ENCODE peak calls at places on chromosomes 3 and 15, in four cellular contexts. E is IMR-90, V is K562, Q is endothelial cell of umbilical vein. R is an unnamed sample.
A peak's percentile ranks its signal among the peaks of the same experiment; 100 is the strongest.

GRCh38 chr3:99645277-99646106 is 7.1 kb downstream of the COL8A1 start:
- DNase-seq in V (peak; percentile 18), Q (peak; percentile 76), E (peak; percentile 81), R (no peak)

GRCh38 chr15:68812069-68812468 is 8.6 kb downstream of the ANP32A start:
- DNase-seq in Q (no peak), V (no peak), E (no peak), R (no peak)

GRCh38 chr15:63973212-63974009 is 72.9 kb downstream of the DAPK2 start:
- DNase-seq in E (peak; percentile 67), V (no peak), Q (no peak), R (no peak)

GRCh38 chr15:98801234-98801561 is 152.9 kb downstream of the IGF1R start:
- DNase-seq in V (no peak), Q (peak; percentile 49), E (no peak), R (no peak)

GRCh38 chr3:43736558-43736995 is 45.8 kb downstream of the ABHD5 start:
- DNase-seq in E (peak; percentile 92), V (no peak), Q (no peak), R (no peak)

GRCh38 chr3:98699132-98699531 is 64.0 kb upstream of the ST3GAL6 start:
- DNase-seq in V (no peak), E (peak; percentile 48), Q (no peak), R (peak; percentile 40)

GRCh38 chr3:55408193-55408826 is 78.8 kb downstream of the WNT5A start:
- DNase-seq in V (no peak), Q (no peak), E (peak; percentile 15), R (no peak)

GRCh38 chr15:70726753-70727152 is 36.6 kb downstream of the UACA start:
- DNase-seq in E (peak; percentile 54), Q (no peak), V (no peak), R (no peak)

GRCh38 chr3:106120334-106120733 is 251.5 kb upstream of the CBLB start:
- DNase-seq in V (no peak), Q (peak; percentile 9), E (peak; percentile 70), R (no peak)

GRCh38 chr15:84955089-84955848 is 26.4 kb upstream of the PDE8A start:
- DNase-seq in E (peak; percentile 78), V (peak; percentile 73), Q (peak; percentile 84), R (no peak)

GRCh38 chr15:28133281-28133680 is 34.2 kb upstream of the OCA2 start:
- DNase-seq in V (no peak), Q (no peak), E (peak; percentile 36), R (no peak)

GRCh38 chr3:69671082-69671952 is 67.9 kb upstream of the MITF start:
- DNase-seq in Q (peak; percentile 62), V (peak; percentile 41), E (peak; percentile 42), R (no peak)

GRCh38 chr3:112199622-112200316 is 66.7 kb upstream of the GCSAM start:
- DNase-seq in Q (no peak), V (no peak), E (peak; percentile 6), R (peak; percentile 4)

GRCh38 chr3:10511809-10512494 is 6.6 kb upstream of the ATP2B2 start:
- DNase-seq in Q (no peak), E (peak; percentile 67), V (no peak), R (no peak)

GRCh38 chr15:74906193-74906449 is 530 bp downstream of the FAM219B start:
- DNase-seq in Q (peak; percentile 54), V (no peak), E (no peak), R (no peak)

GRCh38 chr15:56533741-56534416 is 68.9 kb upstream of the MNS1 start:
- DNase-seq in V (no peak), E (no peak), Q (no peak), R (no peak)

GRCh38 chr15:29696950-29697738 is 125.1 kb downstream of the TJP1 start:
- DNase-seq in Q (no peak), V (no peak), E (no peak), R (no peak)

GRCh38 chr3:160400631-160401150 is 1.2 kb downstream of the SMC4 start:
- DNase-seq in V (peak; percentile 23), E (no peak), Q (no peak), R (no peak)

GRCh38 chr3:63967675-63968611 is 55.4 kb downstream of the PSMD6 start:
- DNase-seq in Q (peak; percentile 49), V (peak; percentile 13), E (peak; percentile 70), R (no peak)

GRCh38 chr3:36164400-36164799 is 215.9 kb upstream of the STAC start:
- DNase-seq in E (no peak), Q (no peak), V (no peak), R (peak; percentile 9)

GRCh38 chr15:82737975-82738374 is 28.3 kb upstream of the AP3B2 start:
- DNase-seq in Q (no peak), V (peak; percentile 26), E (peak; percentile 15), R (no peak)

GRCh38 chr15:68550004-68550403 is 28.8 kb upstream of the CORO2B start:
- DNase-seq in V (no peak), Q (no peak), E (no peak), R (no peak)

GRCh38 chr3:108091498-108092259 is 848 bp upstream of the CD47 start:
- DNase-seq in E (no peak), V (peak; percentile 9), Q (no peak), R (no peak)

GRCh38 chr3:175356899-175357324 is 497.8 kb downstream of the NAALADL2 start:
- DNase-seq in Q (peak; percentile 18), E (peak; percentile 68), V (no peak), R (no peak)

GRCh38 chr15:101001796-101002195 is 82.6 kb downstream of the LRRK1 start:
- DNase-seq in E (no peak), Q (no peak), V (no peak), R (no peak)

GRCh38 chr3:179750720-179751328 is 98.0 kb downstream of the USP13 start:
- DNase-seq in E (peak; percentile 28), Q (peak; percentile 43), V (peak; percentile 16), R (no peak)

GRCh38 chr3:190586631-190587000 is 72.7 kb downstream of the IL1RAP start:
- DNase-seq in Q (peak; percentile 27), E (peak; percentile 62), V (no peak), R (peak; percentile 76)

GRCh38 chr15:39474657-39475056 is 106.2 kb upstream of the THBS1 start:
- DNase-seq in E (no peak), Q (peak; percentile 78), V (no peak), R (no peak)

GRCh38 chr3:28836199-28836598 is 444.7 kb upstream of the RBMS3 start:
- DNase-seq in E (no peak), Q (no peak), V (no peak), R (no peak)

GRCh38 chr3:52021869-52022268 is 26.2 kb upstream of the RPL29 start:
- DNase-seq in V (no peak), Q (no peak), E (no peak), R (no peak)

GRCh38 chr3:186506191-186506739 is 37.9 kb downstream of the CRYGS start:
- DNase-seq in Q (no peak), E (no peak), V (no peak), R (no peak)

GRCh38 chr3:55416381-55416821 is 70.7 kb downstream of the WNT5A start:
- DNase-seq in Q (no peak), E (peak; percentile 93), V (no peak), R (no peak)

GRCh38 chr15:57445872-57446271 is 69.6 kb downstream of the CGNL1 start:
- DNase-seq in Q (no peak), E (peak; percentile 13), V (no peak), R (no peak)

GRCh38 chr15:32222716-32223115 is 180.4 kb downstream of the GOLGA8K start:
- DNase-seq in Q (no peak), V (no peak), E (no peak), R (no peak)
- TF ChIP-seq CTCF in Q (no peak), V (no peak), E (no peak), R (no peak)

DNA sequence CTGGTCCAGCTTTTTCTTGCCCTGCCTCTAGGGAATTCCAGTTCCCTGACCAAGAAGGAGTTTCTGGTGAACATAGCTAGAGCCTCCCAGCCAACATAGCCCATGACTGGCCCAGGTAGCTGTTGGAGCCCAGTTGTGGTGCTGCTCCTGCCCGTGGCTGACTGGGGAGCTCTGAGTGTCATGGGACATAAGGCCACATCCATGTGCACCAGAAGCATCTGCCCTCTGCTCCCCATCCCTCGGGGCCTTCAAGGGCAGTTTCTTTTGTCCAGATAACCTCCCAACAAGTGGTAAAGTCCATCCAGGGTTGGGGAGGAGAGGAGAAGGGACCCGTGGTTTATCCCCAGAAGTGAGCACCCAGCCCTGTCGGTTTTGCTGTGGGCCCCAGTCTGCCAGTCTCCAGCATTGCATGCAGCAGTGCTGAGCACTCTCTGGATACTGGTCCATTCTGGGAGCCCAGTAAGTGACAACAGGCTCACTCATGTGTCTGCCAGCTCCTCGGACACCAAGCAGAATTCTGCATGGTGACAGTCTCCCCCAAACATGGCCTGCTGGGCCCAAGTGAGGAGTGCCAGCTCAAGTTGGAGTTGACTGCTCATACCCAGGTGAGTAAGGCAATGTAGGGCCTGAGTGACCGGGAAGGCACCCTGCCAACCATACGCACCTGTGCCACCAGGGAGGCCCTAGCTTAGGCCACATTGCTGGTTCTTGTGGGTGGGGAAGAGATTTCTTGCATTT is 28.8 kb downstream of the ACAA1 start:
- DNase-seq in V (no peak), Q (no peak), E (no peak), R (no peak)
- H3K9me1 ChIP-seq in V (no peaks in the 10 kb centered on the region), Q (no peaks in the 10 kb centered on the region), E (no peaks in the 10 kb centered on the region), R (no peaks in the 10 kb centered on the region)

DNA sequence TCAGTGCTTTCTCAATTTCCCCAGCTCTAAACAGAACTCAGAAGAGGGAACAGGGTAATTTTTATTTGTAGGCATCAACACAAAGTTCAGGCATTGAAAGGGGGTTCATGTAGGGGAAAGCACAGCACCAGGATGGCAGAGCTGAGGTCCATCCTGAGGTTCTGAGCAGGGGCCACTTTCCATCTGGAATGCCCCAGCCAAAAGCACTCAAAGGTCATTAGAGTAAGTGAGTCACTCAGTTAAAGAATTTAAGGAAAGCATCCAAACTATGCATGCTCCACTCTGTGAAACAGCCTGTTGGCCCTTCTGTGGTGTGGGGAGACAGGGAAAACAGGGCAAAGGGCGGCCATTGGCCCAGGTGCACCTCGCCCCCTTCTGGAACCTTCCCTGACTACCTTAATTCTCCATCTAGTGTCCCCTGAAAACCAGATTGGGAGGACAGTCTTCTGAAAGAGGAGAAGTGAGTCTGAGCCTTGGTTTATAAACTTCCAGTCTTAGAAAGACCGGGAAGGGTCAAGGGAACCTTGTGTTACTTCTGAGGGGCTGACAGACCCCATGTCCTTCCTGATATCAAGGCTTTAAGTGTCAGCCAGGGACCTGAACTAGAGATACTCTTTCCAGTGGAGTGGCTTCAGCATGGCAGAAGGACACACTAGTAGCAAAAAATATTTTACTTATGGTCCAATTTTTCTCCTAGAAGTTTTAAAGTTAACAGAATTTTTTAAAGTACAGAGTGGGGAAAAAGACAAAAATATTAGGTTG is 133.3 kb downstream of the MYLK start:
- DNase-seq in Q (peak; percentile 64), E (peak; percentile 95), V (no peak), R (no peak)
- TF ChIP-seq CTCF in Q (no peak), E (no peak), V (no peak), R (peak; percentile 13)

GRCh38 chr15:87739866-87740265 is 516.7 kb downstream of the NTRK3 start:
- DNase-seq in V (no peak), E (peak; percentile 27), Q (no peak), R (no peak)
- H3K9me1 ChIP-seq in V (no peaks in the 10 kb centered on the region), E (no peaks in the 10 kb centered on the region), Q (no peaks in the 10 kb centered on the region), R (no peaks in the 10 kb centered on the region)

R was measured in keratinocyte.